ENCODE peak calls at places on chromosomes 11 and 22, in five cellular contexts. H is mucosa of descending colon, M is endothelial cell, I is choroid plexus epithelial cell, E is fibroblast of mammary gland. A is an unnamed sample.

GRCh38 chr11:14007566-14007965 is 45.0 kb downstream of the SPON1 start:
- DNase-seq in H (no peak), M (no peak), I (no peak), E (no peak), A (no peak)

GRCh38 chr11:130831506-130832385 is 84.5 kb downstream of the SNX19 start:
- DNase-seq in H (no peak), M (no peak), I (no peak), E (peak; percentile 68), A (no peak)

GRCh38 chr11:82906236-82906635 is 4.7 kb downstream of the DDIAS start:
- DNase-seq in H (no peak), M (no peak), I (peak; percentile 52), E (peak; percentile 46), A (no peak)

GRCh38 chr22:29014773-29015172 is 46.9 kb downstream of the C22orf31 start:
- DNase-seq in H (no peak), M (no peak), I (no peak), E (no peak), A (no peak)

GRCh38 chr22:45932066-45932465 is 44.9 kb downstream of the WNT7B start:
- DNase-seq in H (no peak), M (no peak), I (no peak), E (peak; percentile 17), A (no peak)

GRCh38 chr11:117037279-117037951 is 60.8 kb downstream of the SIK3 start:
- DNase-seq in H (no peak), M (peak; percentile 8), I (peak; percentile 12), E (peak; percentile 40), A (no peak)

GRCh38 chr11:125464266-125464662 is 31.8 kb downstream of the FEZ1 start:
- DNase-seq in H (no peak), M (no peak), I (peak; percentile 32), E (peak; percentile 47), A (no peak)

GRCh38 chr11:129861702-129862107 is 33.7 kb downstream of the NFRKB start:
- DNase-seq in H (no peak), M (no peak), I (peak; percentile 96), E (peak; percentile 92), A (peak; percentile 82)

GRCh38 chr11:123173040-123173855 is 21.8 kb downstream of the CLMP start:
- DNase-seq in H (no peak), M (no peak), I (peak; percentile 95), E (peak; percentile 99), A (no peak)

GRCh38 chr11:70716986-70717775 is 318.9 kb downstream of the CTTN start:
- DNase-seq in H (peak; percentile 26), M (no peak), I (no peak), E (no peak), A (no peak)

GRCh38 chr11:19775622-19776021 is 63.0 kb downstream of the NAV2 start:
- DNase-seq in H (no peak), M (no peak), I (no peak), E (no peak), A (no peak)

GRCh38 chr11:8722156-8722555 is 39.6 kb downstream of the RPL27A start:
- DNase-seq in H (no peak), M (no peak), I (peak; percentile 74), E (peak; percentile 65), A (no peak)

GRCh38 chr11:115170133-115170815 is 333.9 kb downstream of the CADM1 start:
- DNase-seq in H (no peak), M (peak; percentile 50), I (peak; percentile 68), E (peak; percentile 22), A (peak; percentile 10)

GRCh38 chr11:129852125-129852740 is 36.6 kb downstream of the TMEM45B start:
- DNase-seq in H (no peak), M (no peak), I (no peak), E (peak; percentile 17), A (no peak)

GRCh38 chr11:128550967-128551522 is 36.3 kb downstream of the ETS1 start:
- DNase-seq in H (no peak), M (no peak), I (no peak), E (no peak), A (no peak)

GRCh38 chr11:128555606-128556005 is 31.8 kb downstream of the ETS1 start:
- DNase-seq in H (no peak), M (no peak), I (peak; percentile 54), E (peak; percentile 32), A (no peak)

GRCh38 chr11:128551641-128552335 is 35.6 kb downstream of the ETS1 start:
- DNase-seq in H (no peak), M (no peak), I (no peak), E (peak; percentile 10), A (no peak)

GRCh38 chr11:128552783-128553661 is 34.3 kb downstream of the ETS1 start:
- DNase-seq in H (no peak), M (no peak), I (no peak), E (peak; percentile 83), A (no peak)

GRCh38 chr11:128553662-128554392 is 33.5 kb downstream of the ETS1 start:
- DNase-seq in H (no peak), M (no peak), I (peak; percentile 50), E (peak; percentile 72), A (no peak)
- TF ChIP-seq CTCF in H (no peak), M (no peak), I (peak; percentile 45), E (peak; percentile 34), A (no peak)

DNA sequence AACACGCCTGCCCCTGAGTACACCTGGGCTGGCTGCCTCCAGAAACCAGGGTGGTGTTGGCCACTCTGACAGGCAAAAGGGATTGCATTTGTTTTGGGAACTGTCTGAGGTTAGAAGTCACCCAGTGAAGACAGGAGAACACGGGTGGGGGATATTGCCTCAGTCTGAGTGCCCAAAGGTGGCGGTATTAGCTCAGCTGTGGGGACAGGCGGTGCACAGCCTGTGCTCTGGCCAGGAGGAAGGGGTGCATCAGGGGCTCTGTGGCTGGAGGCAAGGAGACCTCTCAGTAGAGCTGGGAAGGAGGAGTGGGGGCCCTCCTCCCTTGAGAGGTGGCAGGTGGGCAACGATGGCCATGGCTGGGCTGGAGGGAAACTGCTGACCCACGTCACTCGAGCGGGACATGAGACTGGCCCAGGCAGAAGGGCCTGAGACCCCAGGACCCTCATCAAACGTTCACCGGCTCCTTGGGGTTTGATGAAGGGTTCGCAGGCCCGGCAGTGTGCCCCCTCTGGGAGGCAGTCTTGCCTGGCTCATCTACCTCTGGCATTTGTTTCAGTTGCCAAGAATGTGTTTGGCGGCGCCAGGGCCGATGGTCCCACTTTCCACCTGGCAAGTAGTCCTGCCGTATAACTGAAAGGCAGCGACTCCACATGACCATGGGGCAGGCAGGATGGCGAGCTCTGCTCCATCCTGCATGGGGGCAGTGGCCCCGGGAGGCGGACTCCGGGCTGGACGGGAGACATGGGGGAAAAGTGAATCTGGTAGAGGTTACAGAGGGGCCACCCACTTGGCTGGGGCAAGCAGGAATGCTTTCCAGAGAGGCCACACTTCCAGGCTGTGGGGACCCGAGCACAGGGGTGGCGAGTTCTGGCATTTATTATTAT is 52.8 kb upstream of the SMIM38 start:
- DNase-seq in H (peak; percentile 27), M (no peak), I (peak; percentile 15), E (peak; percentile 10), A (peak; percentile 38)
- TF ChIP-seq CTCF in H (no peak), M (no peak), I (peak; percentile 38), E (peak; percentile 15), A (peak; percentile 22)

DNA sequence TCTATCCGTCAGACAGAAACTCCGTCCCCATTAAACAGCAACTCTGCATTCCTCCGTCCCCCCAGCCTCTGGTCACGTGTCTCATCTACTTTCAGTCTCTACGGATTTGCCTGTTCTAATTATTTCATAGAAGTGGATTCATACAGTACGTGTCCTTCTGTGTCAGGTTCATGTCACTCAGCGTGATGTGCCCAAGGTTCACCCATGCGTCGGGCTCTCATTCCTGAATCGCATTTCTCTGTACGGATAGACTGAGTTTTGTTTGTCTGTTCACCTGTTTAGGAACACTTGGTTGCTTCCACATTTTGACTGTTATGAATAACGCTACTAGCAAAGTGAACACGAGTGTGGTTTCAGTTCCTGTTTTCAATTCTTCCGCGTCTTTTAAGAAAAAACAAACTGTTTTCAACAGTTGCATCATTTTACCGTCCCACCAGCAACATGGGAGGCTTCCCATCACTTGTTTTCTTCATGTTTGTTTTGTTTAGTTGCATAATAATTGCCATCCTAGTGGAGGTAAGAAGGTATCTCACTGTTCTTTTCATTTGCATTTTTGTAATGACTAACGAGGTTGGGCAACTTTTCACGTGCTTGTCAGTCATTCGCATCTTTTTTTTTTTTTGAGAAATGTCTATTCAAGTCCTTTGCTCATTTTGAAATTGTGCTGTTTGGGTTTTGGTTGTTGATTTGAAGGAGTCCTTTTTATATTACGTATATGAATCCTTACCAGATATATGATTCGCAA is 8.9 kb upstream of the NLRP6 start:
- DNase-seq in H (no peak), M (no peak), I (peak; percentile 26), E (peak; percentile 10), A (no peak)
- TF ChIP-seq CTCF in H (no peak), M (no peak), I (no peak), E (no peak), A (no peak)

GRCh38 chr11:30960387-30960992 is 374.3 kb upstream of the MPPED2 start:
- DNase-seq in H (no peak), M (no peak), I (peak; percentile 84), E (peak; percentile 56), A (peak; percentile 10)
- TF ChIP-seq CTCF in H (no peak), M (peak; percentile 24), I (peak; percentile 82), E (peak; percentile 52), A (peak; percentile 56)

DNA sequence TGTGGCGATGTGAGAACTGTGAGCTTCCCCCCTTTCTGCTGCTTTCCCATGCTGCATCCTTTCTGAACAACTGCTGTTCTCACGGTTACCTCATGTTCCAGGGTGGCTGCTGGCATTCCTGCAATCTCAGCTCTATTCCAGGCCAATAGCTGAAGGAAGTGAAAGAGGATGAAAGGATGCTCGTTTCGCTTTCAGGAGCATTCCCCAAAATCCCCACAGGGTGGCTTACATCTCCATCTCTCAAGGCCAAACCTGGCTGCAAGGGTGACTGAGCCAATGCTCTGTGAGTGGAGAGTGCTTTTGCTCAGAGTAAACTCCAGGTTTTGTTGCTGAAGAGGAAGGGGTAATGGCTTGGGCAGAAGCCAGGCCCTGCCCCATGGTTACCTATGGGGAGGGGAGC is 848.2 kb downstream of the BRD1 start:
- DNase-seq in H (no peak), M (no peak), I (no peak), E (peak; percentile 0), A (no peak)
- TF ChIP-seq CTCF in H (no peak), M (no peak), I (no peak), E (no peak), A (peak; percentile 23)